ENCODE peak calls at places on chromosome 3, in six cellular contexts. One of them, this sample, is unnamed.

GRCh38 chr3:48899298-48899697 is 616 bp upstream of the SLC25A20 start:
- DNase-seq in H1: no peak
- DNase-seq in IMR-90: no peak
- DNase-seq in H9: no peak
- DNase-seq in mesenchymal stem cell: peak; percentile 9
- DNase-seq in neuronal stem cell: no peak
- DNase-seq in this sample: no peak

GRCh38 chr3:187536185-187536584 is 134.0 kb downstream of the SST start:
- DNase-seq in H9: no peak
- DNase-seq in neuronal stem cell: no peak
- DNase-seq in mesenchymal stem cell: no peak
- DNase-seq in H1: no peak
- DNase-seq in IMR-90: no peak
- DNase-seq in this sample: no peak

GRCh38 chr3:195847061-195847950 is 35.6 kb upstream of the MUC4 start:
- DNase-seq in H9: no peak
- DNase-seq in IMR-90: peak; percentile 26
- DNase-seq in mesenchymal stem cell: peak; percentile 60
- DNase-seq in neuronal stem cell: no peak
- DNase-seq in H1: no peak
- DNase-seq in this sample: no peak

GRCh38 chr3:133701435-133702358 is 40.0 kb upstream of the TOPBP1 start:
- DNase-seq in IMR-90: no peak
- DNase-seq in neuronal stem cell: no peak
- DNase-seq in H9: no peak
- DNase-seq in H1: no peak
- DNase-seq in mesenchymal stem cell: no peak
- DNase-seq in this sample: no peak

GRCh38 chr3:4934050-4934449 is 45.2 kb upstream of the BHLHE40 start:
- DNase-seq in neuronal stem cell: no peak
- DNase-seq in mesenchymal stem cell: no peak
- DNase-seq in H1: no peak
- DNase-seq in IMR-90: no peak
- DNase-seq in H9: no peak
- DNase-seq in this sample: no peak

GRCh38 chr3:157581331-157581730 is 78.1 kb upstream of the VEPH1 start:
- DNase-seq in IMR-90: peak; percentile 60
- DNase-seq in neuronal stem cell: no peak
- DNase-seq in mesenchymal stem cell: no peak
- DNase-seq in H9: no peak
- DNase-seq in H1: no peak
- DNase-seq in this sample: no peak

GRCh38 chr3:10198761-10199688 is 34.3 kb downstream of the IRAK2 start:
- DNase-seq in IMR-90: peak; percentile 88
- DNase-seq in H9: no peak
- DNase-seq in mesenchymal stem cell: peak; percentile 61
- DNase-seq in neuronal stem cell: no peak
- DNase-seq in H1: no peak
- DNase-seq in this sample: peak; percentile 9

GRCh38 chr3:110031975-110032374 is 694.6 kb upstream of the DPPA4 start:
- DNase-seq in IMR-90: no peak
- DNase-seq in neuronal stem cell: no peak
- DNase-seq in H9: no peak
- DNase-seq in mesenchymal stem cell: no peak
- DNase-seq in H1: no peak
- DNase-seq in this sample: no peak

GRCh38 chr3:26099692-26100091 is 309.8 kb downstream of the OXSM start:
- DNase-seq in IMR-90: no peak
- DNase-seq in H1: no peak
- DNase-seq in H9: no peak
- DNase-seq in neuronal stem cell: no peak
- DNase-seq in mesenchymal stem cell: no peak
- DNase-seq in this sample: no peak

GRCh38 chr3:33115024-33115768 is 1.4 kb downstream of the CRTAP start:
- DNase-seq in IMR-90: peak; percentile 84
- DNase-seq in H9: no peak
- DNase-seq in neuronal stem cell: peak; percentile 78
- DNase-seq in H1: no peak
- DNase-seq in mesenchymal stem cell: peak; percentile 90
- DNase-seq in this sample: peak; percentile 63

GRCh38 chr3:171951597-171951996 is 87.8 kb upstream of the FNDC3B start:
- DNase-seq in IMR-90: no peak
- DNase-seq in mesenchymal stem cell: no peak
- DNase-seq in H1: no peak
- DNase-seq in neuronal stem cell: no peak
- DNase-seq in H9: no peak
- DNase-seq in this sample: no peak

GRCh38 chr3:112531358-112531781 is 30.4 kb downstream of the ATG3 start:
- DNase-seq in mesenchymal stem cell: peak; percentile 46
- DNase-seq in H9: no peak
- DNase-seq in IMR-90: peak; percentile 49
- DNase-seq in H1: no peak
- DNase-seq in neuronal stem cell: peak; percentile 6
- DNase-seq in this sample: no peak

GRCh38 chr3:11845661-11846060 is 1.0 kb downstream of the TAMM41 start:
- DNase-seq in mesenchymal stem cell: no peak
- DNase-seq in H1: no peak
- DNase-seq in H9: no peak
- DNase-seq in neuronal stem cell: no peak
- DNase-seq in IMR-90: no peak
- DNase-seq in this sample: no peak

GRCh38 chr3:188453431-188454384 is 299.8 kb downstream of the LPP start:
- DNase-seq in H9: no peak
- DNase-seq in mesenchymal stem cell: no peak
- DNase-seq in IMR-90: no peak
- DNase-seq in neuronal stem cell: no peak
- DNase-seq in H1: no peak
- DNase-seq in this sample: no peak

GRCh38 chr3:129936757-129937156 is 37.8 kb upstream of the TRH start:
- DNase-seq in H1: no peak
- DNase-seq in neuronal stem cell: peak; percentile 60
- DNase-seq in mesenchymal stem cell: peak; percentile 18
- DNase-seq in IMR-90: peak; percentile 28
- DNase-seq in H9: no peak
- DNase-seq in this sample: peak; percentile 70
- H3K27ac ChIP-seq in H1: no peak overlapping the region
- H3K27ac ChIP-seq in neuronal stem cell: peak overlapping the region; percentile 53
- H3K27ac ChIP-seq in mesenchymal stem cell: no peak overlapping the region
- H3K27ac ChIP-seq in IMR-90: no peak overlapping the region
- H3K27ac ChIP-seq in H9: no peak overlapping the region
- H3K27ac ChIP-seq in this sample: no peak overlapping the region

GRCh38 chr3:185216587-185216918 is 37.3 kb downstream of the EHHADH start:
- DNase-seq in H9: no peak
- DNase-seq in IMR-90: no peak
- DNase-seq in neuronal stem cell: no peak
- DNase-seq in mesenchymal stem cell: peak; percentile 2
- DNase-seq in H1: no peak
- DNase-seq in this sample: no peak
- H3K9ac ChIP-seq in H9: no peak overlapping the region
- H3K9ac ChIP-seq in IMR-90: no peak overlapping the region
- H3K9ac ChIP-seq in neuronal stem cell: no peak overlapping the region
- H3K9ac ChIP-seq in mesenchymal stem cell: peak overlapping the region; percentile 80
- H3K9ac ChIP-seq in H1: no peak overlapping the region
- H3K9ac ChIP-seq in this sample: no peak overlapping the region

GRCh38 chr3:64105816-64106215 is 82.5 kb upstream of the PSMD6 start:
- DNase-seq in H1: no peak
- DNase-seq in IMR-90: no peak
- DNase-seq in neuronal stem cell: no peak
- DNase-seq in mesenchymal stem cell: no peak
- DNase-seq in H9: no peak
- DNase-seq in this sample: peak; percentile 30

GRCh38 chr3:64107154-64107553 is 83.9 kb upstream of the PSMD6 start:
- DNase-seq in neuronal stem cell: no peak
- DNase-seq in H1: no peak
- DNase-seq in H9: no peak
- DNase-seq in IMR-90: no peak
- DNase-seq in mesenchymal stem cell: no peak
- DNase-seq in this sample: no peak

GRCh38 chr3:64109438-64109837 is 86.1 kb upstream of the PSMD6 start:
- DNase-seq in H1: no peak
- DNase-seq in neuronal stem cell: no peak
- DNase-seq in IMR-90: no peak
- DNase-seq in H9: peak; percentile 35
- DNase-seq in mesenchymal stem cell: no peak
- DNase-seq in this sample: no peak

GRCh38 chr3:64108784-64109317 is 85.6 kb upstream of the PSMD6 start:
- DNase-seq in IMR-90: no peak
- DNase-seq in H9: no peak
- DNase-seq in H1: no peak
- DNase-seq in mesenchymal stem cell: no peak
- DNase-seq in neuronal stem cell: no peak
- DNase-seq in this sample: no peak

DNA sequence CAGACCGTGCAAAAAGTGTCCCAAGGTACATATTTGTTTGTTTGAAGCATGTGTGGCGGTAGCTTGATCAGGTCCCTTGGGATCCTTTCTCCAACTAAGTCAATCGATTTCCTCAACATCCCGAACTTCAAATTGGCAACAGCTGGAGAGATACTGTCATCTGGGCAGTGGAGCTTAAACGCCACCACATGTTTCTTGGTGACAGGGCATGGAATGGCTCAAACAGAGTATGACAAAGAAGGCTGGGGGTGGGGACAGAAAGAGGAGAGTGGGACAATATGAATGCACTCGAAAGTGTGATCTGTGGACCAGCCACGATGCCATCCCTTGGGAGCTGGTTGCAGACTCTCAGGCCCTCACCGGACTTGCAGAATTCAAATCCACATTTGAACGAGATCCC is 85.0 kb upstream of the PSMD6 start:
- DNase-seq in H9: no peak
- DNase-seq in neuronal stem cell: no peak
- DNase-seq in mesenchymal stem cell: no peak
- DNase-seq in IMR-90: no peak
- DNase-seq in H1: no peak
- DNase-seq in this sample: no peak
- H4K91ac ChIP-seq in H9: no peak overlapping the region
- H4K91ac ChIP-seq in neuronal stem cell: no peak overlapping the region
- H4K91ac ChIP-seq in mesenchymal stem cell: no peak overlapping the region
- H4K91ac ChIP-seq in IMR-90: no peak overlapping the region
- H4K91ac ChIP-seq in H1: no peak overlapping the region
- H4K91ac ChIP-seq in this sample: no peak overlapping the region

GRCh38 chr3:46110701-46111493 is 83.6 kb upstream of the XCR1 start:
- DNase-seq in H1: no peak
- DNase-seq in neuronal stem cell: no peak
- DNase-seq in mesenchymal stem cell: peak; percentile 66
- DNase-seq in H9: no peak
- DNase-seq in IMR-90: peak; percentile 65
- DNase-seq in this sample: peak; percentile 71
- H3K27ac ChIP-seq in H1: no peak overlapping the region
- H3K27ac ChIP-seq in neuronal stem cell: no peak overlapping the region
- H3K27ac ChIP-seq in mesenchymal stem cell: no peak overlapping the region
- H3K27ac ChIP-seq in H9: no peak overlapping the region
- H3K27ac ChIP-seq in IMR-90: no peak overlapping the region
- H3K27ac ChIP-seq in this sample: peak overlapping the region; percentile 64

GRCh38 chr3:46892285-46893145 is 15.0 kb downstream of the PTH1R start:
- DNase-seq in H1: peak; percentile 58
- DNase-seq in IMR-90: peak; percentile 33
- DNase-seq in mesenchymal stem cell: peak; percentile 69
- DNase-seq in neuronal stem cell: peak; percentile 69
- DNase-seq in H9: peak; percentile 95
- DNase-seq in this sample: peak; percentile 52
- H3K9ac ChIP-seq in H1: no peak overlapping the region
- H3K9ac ChIP-seq in IMR-90: no peak overlapping the region
- H3K9ac ChIP-seq in mesenchymal stem cell: peak overlapping the region; percentile 45
- H3K9ac ChIP-seq in neuronal stem cell: peak overlapping the region; percentile 65
- H3K9ac ChIP-seq in H9: no peak overlapping the region
- H3K9ac ChIP-seq in this sample: no peak overlapping the region

DNA sequence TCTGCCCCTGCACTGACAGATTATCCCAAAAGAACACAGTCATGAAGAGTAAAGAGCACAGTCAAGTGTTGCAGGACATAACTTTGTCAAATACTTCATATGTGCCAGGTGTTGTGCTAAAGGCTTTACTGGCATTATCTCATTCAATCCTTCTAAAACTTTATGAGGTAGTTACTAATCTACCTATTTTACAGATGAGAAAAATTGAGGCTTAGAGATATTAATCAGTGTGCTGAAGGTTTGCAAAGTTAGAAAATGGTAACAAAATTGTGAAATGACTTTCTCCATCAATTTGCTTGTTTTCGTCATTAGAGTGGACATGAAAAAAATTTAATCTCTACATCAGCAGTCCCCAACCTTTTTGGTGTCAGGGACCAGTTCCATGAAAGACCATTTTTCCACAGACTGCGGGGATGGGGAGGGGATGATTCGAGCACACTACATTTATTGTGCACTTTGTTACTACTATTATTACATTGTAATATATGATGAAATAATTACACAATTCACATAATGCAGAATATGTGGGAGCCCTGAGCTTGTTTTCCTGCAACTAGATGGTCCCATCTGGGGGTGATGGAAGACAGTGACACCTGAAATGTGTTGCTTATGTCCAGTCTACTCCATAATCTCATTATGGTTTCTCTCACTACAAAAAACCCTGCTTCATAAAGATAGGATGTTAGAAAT is 8.6 kb upstream of the CAPN7 start:
- DNase-seq in mesenchymal stem cell: no peak
- DNase-seq in H9: no peak
- DNase-seq in H1: no peak
- DNase-seq in IMR-90: no peak
- DNase-seq in neuronal stem cell: no peak
- DNase-seq in this sample: no peak
- H4K91ac ChIP-seq in mesenchymal stem cell: no peak overlapping the region
- H4K91ac ChIP-seq in H9: no peak overlapping the region
- H4K91ac ChIP-seq in H1: no peak overlapping the region
- H4K91ac ChIP-seq in IMR-90: no peak overlapping the region
- H4K91ac ChIP-seq in neuronal stem cell: no peak overlapping the region
- H4K91ac ChIP-seq in this sample: no peak overlapping the region

GRCh38 chr3:146540236-146540635 is 4.2 kb downstream of the PLSCR1 start:
- DNase-seq in mesenchymal stem cell: no peak
- DNase-seq in H1: no peak
- DNase-seq in H9: no peak
- DNase-seq in IMR-90: no peak
- DNase-seq in neuronal stem cell: no peak
- DNase-seq in this sample: no peak

GRCh38 chr3:146539315-146539714 is 5.1 kb downstream of the PLSCR1 start:
- DNase-seq in neuronal stem cell: no peak
- DNase-seq in IMR-90: no peak
- DNase-seq in H1: no peak
- DNase-seq in H9: no peak
- DNase-seq in mesenchymal stem cell: no peak
- DNase-seq in this sample: no peak

GRCh38 chr3:146542968-146543367 is 1.4 kb downstream of the PLSCR1 start:
- DNase-seq in neuronal stem cell: no peak
- DNase-seq in mesenchymal stem cell: no peak
- DNase-seq in IMR-90: no peak
- DNase-seq in H9: no peak
- DNase-seq in H1: no peak
- DNase-seq in this sample: no peak

GRCh38 chr3:146542179-146542578 is 2.2 kb downstream of the PLSCR1 start:
- DNase-seq in H9: no peak
- DNase-seq in neuronal stem cell: no peak
- DNase-seq in mesenchymal stem cell: peak; percentile 71
- DNase-seq in H1: no peak
- DNase-seq in IMR-90: peak; percentile 65
- DNase-seq in this sample: peak; percentile 10

GRCh38 chr3:146540978-146541377 is 3.4 kb downstream of the PLSCR1 start:
- DNase-seq in H1: no peak
- DNase-seq in neuronal stem cell: no peak
- DNase-seq in mesenchymal stem cell: no peak
- DNase-seq in IMR-90: no peak
- DNase-seq in H9: no peak
- DNase-seq in this sample: no peak
- H3K27ac ChIP-seq in H1: no peak overlapping the region
- H3K27ac ChIP-seq in neuronal stem cell: no peak overlapping the region
- H3K27ac ChIP-seq in mesenchymal stem cell: no peak overlapping the region
- H3K27ac ChIP-seq in IMR-90: no peak overlapping the region
- H3K27ac ChIP-seq in H9: no peak overlapping the region
- H3K27ac ChIP-seq in this sample: no peak overlapping the region